ENCODE peak calls at places on chromosomes 11 and 22, in four cellular contexts. B is fibroblast of mammary gland, T is cardiac fibroblast, V is PC-3. G is an unnamed sample.

GRCh38 chr11:60971520-60971919 is at the start of gene CD6:
- DNase-seq in B (no peak), T (no peak), V (no peak), G (no peak)

GRCh38 chr22:48531108-48531507 is 1296.6 kb downstream of the BRD1 start:
- DNase-seq in B (no peak), T (no peak), V (no peak), G (no peak)

GRCh38 chr11:94776351-94777321 is 8.5 kb downstream of the AMOTL1 start:
- DNase-seq in B (peak), T (peak), V (peak), G (peak)

GRCh38 chr22:43723816-43724215 is 88.3 kb downstream of the EFCAB6 start:
- DNase-seq in B (peak), T (peak), V (peak), G (no peak)

GRCh38 chr11:11146830-11147229 is 206.2 kb downstream of the CSNK2A3 start:
- DNase-seq in B (no peak), T (no peak), V (no peak), G (no peak)

GRCh38 chr22:33544707-33545106 is 375.6 kb downstream of the LARGE1 start:
- DNase-seq in B (peak), T (peak), V (no peak), G (peak)

GRCh38 chr11:17828311-17828751 is 93.8 kb downstream of the KCNC1 start:
- DNase-seq in B (peak), T (no peak), V (no peak), G (no peak)

GRCh38 chr11:107493117-107493516 is 35.5 kb upstream of the CWF19L2 start:
- DNase-seq in B (peak), T (peak), V (peak), G (no peak)

GRCh38 chr22:25451480-25452114 is 112.9 kb upstream of the GRK3 start:
- DNase-seq in B (no peak), T (peak), V (no peak), G (no peak)

GRCh38 chr11:125689460-125689859 is 8.8 kb upstream of the ACRV1 start:
- DNase-seq in B (no peak), T (no peak), V (no peak), G (no peak)

GRCh38 chr22:39290248-39290720 is 29.1 kb downstream of the RPL3 start:
- DNase-seq in B (no peak), T (no peak), V (peak), G (no peak)

GRCh38 chr11:72425053-72425980 is 9.0 kb downstream of the CLPB start:
- DNase-seq in B (no peak), T (no peak), V (no peak), G (no peak)

GRCh38 chr11:61392991-61393595 is 706 bp downstream of the TMEM216 start:
- DNase-seq in B (peak), T (no peak), V (peak), G (peak)

GRCh38 chr11:33045551-33046255 is 6.3 kb downstream of the TCP11L1 start:
- DNase-seq in B (peak), T (peak), V (peak), G (no peak)

GRCh38 chr22:28570697-28571373 is 108.8 kb downstream of the TTC28 start:
- DNase-seq in B (no peak), T (peak), V (peak), G (no peak)

GRCh38 chr11:83410605-83411565 is 124.7 kb upstream of the CCDC90B start:
- DNase-seq in B (no peak), T (no peak), V (no peak), G (no peak)

GRCh38 chr11:120170741-120171261 is 32.9 kb upstream of the TRIM29 start:
- DNase-seq in B (no peak), T (no peak), V (no peak), G (no peak)

GRCh38 chr22:44270556-44270880 is 42.2 kb downstream of the SHISAL1 start:
- DNase-seq in B (no peak), T (no peak), V (no peak), G (no peak)

GRCh38 chr22:43828711-43829447 is 16.8 kb upstream of the EFCAB6 start:
- DNase-seq in B (peak), T (peak), V (no peak), G (no peak)

GRCh38 chr11:57764527-57764926 is 2.9 kb downstream of the CTNND1 start:
- DNase-seq in B (no peak), T (no peak), V (no peak), G (no peak)
- H3K4me3 ChIP-seq in B (peak), T (peak), V (peak), G (no peak)

GRCh38 chr11:69295995-69296889 is 2.3 kb downstream of the MYEOV start:
- DNase-seq in B (peak), T (peak), V (peak), G (peak)
- H3K4me3 ChIP-seq in B (no peak), T (no peak), V (peak), G (peak)

GRCh38 chr11:14969922-14970323 is 2.2 kb downstream of the CALCA start:
- DNase-seq in B (peak), T (peak), V (peak), G (peak)

GRCh38 chr11:14973621-14974020 is 1.5 kb upstream of the CALCA start:
- DNase-seq in B (no peak), T (peak), V (no peak), G (no peak)

GRCh38 chr11:14972581-14973490 is 685 bp upstream of the CALCA start:
- DNase-seq in B (no peak), T (no peak), V (no peak), G (no peak)

GRCh38 chr11:14974021-14974698 is 2.0 kb upstream of the CALCA start:
- DNase-seq in B (no peak), T (peak), V (no peak), G (no peak)

DNA sequence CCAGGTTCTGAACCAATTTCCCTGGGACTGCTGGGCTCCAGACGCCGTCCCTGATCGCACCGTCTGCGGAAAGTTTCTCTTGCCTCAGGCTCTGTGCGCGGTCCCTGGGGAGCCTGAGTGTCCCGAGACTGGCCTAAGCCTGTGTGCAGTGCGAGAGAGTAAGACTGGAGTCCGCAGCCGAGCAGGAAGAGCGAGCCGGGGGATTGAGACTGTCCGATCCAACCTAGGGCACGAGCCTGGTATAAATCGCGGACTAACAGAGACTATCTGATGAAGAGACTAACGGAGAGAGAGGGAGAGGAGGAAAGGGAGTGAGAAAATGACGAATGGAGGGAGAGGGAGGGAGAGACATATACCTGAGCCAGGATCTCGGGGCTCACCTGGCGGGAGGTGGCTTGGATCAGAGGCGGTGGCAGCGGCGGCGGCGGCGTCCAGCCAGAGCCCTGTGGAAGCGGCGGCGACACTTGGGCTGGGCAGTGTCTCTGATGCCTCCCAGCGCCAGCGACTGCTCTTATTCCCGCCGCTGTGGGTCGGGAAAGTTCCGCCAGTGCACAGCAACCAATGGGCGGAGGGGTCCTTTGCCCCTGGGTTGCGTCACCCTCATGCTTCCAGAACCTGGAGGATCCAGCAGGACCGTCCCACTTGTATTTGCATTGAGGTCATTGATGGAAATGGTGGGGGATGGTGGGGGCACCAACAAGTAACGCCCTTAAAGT is at the start of gene CALCA:
- DNase-seq in B (no peak), T (no peak), V (no peak), G (no peak)
- H3K4me3 ChIP-seq in B (no peak), T (no peak), V (no peak), G (no peak)

DNA sequence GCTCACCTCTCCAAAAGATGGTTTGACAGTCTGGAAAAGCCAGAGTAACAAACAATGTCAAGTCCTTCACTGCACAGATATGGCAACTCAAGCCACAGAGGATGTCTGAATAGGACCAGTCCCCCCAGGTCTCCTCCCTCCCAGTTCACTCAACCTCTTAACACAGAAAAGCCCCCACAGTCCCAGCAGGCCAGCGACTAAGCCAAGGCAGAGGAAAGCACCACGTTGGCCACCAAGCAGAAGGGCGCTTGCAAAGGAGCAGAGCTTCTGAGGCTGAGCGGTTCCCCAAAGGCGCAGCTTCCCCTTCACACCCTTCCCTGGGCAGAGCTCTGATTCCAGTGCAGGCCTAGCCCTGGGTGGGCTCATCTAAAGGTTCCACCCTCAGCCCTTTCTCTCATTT is 62.7 kb downstream of the PAK1 start:
- DNase-seq in B (peak), T (peak), V (no peak), G (peak)
- H3K4me3 ChIP-seq in B (peak), T (peak), V (peak), G (peak)

GRCh38 chr22:46012182-46012880 is 35.4 kb upstream of the WNT7B start:
- DNase-seq in B (no peak), T (no peak), V (no peak), G (no peak)
- H3K4me3 ChIP-seq in B (no peak), T (no peak), V (no peak), G (no peak)

GRCh38 chr11:34620202-34620601 is 691 bp upstream of the EHF start:
- DNase-seq in B (no peak), T (no peak), V (no peak), G (no peak)
- H3K4me3 ChIP-seq in B (no peak), T (no peak), V (peak), G (no peak)

GRCh38 chr11:2257023-2257700 is 13.2 kb downstream of the ASCL2 start:
- DNase-seq in B (no peak), T (no peak), V (peak), G (no peak)
- H3K4me3 ChIP-seq in B (no peak), T (no peak), V (peak), G (no peak)

DNA sequence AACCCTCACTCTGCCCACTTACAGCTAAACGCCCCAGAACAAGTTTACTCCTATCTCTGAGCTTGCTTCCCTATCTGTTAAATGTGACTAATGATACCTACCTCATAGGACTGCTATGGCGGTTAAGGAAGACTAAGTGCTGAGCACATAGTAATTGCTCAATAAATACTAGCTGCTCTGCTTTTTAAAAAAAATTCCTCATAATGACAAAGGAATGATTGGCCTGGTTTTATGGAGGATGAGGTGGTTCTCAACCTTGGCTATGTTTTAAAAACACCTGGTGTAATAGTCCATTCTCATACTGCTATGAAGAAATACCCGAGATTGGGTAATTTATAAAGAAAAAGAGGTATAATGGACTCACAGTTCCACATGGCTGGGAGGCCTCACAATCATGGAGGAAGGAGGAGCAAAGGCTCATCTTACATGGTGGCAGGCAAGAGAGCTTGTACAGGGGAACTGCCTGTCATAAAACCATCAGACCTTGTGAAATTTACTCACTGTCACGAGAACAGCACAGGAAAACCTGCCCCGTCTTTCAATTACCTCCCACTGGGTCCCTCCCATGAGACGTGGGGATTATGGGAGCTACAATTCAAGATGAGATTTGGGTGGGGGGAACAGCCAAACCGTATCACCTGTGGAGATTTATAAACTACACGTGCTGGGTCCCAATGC is 127.2 kb upstream of the SYT13 start:
- DNase-seq in B (no peak), T (peak), V (no peak), G (no peak)
- H3K4me3 ChIP-seq in B (no peak), T (no peak), V (no peak), G (no peak)

GRCh38 chr11:118791961-118792578 is 1.1 kb upstream of the DDX6 start:
- DNase-seq in B (no peak), T (peak), V (peak), G (peak)
- H3K4me3 ChIP-seq in B (peak), T (peak), V (peak), G (peak)

GRCh38 chr11:63554901-63555218 is 8.3 kb downstream of the PLAAT2 start:
- DNase-seq in B (no peak), T (no peak), V (no peak), G (no peak)

GRCh38 chr11:63557548-63557947 is 5.6 kb downstream of the PLAAT2 start:
- DNase-seq in B (no peak), T (no peak), V (no peak), G (no peak)

GRCh38 chr11:63556404-63556803 is 6.8 kb downstream of the PLAAT2 start:
- DNase-seq in B (no peak), T (no peak), V (no peak), G (no peak)

GRCh38 chr11:63560506-63561179 is 2.5 kb downstream of the PLAAT2 start:
- DNase-seq in B (no peak), T (no peak), V (peak), G (no peak)

DNA sequence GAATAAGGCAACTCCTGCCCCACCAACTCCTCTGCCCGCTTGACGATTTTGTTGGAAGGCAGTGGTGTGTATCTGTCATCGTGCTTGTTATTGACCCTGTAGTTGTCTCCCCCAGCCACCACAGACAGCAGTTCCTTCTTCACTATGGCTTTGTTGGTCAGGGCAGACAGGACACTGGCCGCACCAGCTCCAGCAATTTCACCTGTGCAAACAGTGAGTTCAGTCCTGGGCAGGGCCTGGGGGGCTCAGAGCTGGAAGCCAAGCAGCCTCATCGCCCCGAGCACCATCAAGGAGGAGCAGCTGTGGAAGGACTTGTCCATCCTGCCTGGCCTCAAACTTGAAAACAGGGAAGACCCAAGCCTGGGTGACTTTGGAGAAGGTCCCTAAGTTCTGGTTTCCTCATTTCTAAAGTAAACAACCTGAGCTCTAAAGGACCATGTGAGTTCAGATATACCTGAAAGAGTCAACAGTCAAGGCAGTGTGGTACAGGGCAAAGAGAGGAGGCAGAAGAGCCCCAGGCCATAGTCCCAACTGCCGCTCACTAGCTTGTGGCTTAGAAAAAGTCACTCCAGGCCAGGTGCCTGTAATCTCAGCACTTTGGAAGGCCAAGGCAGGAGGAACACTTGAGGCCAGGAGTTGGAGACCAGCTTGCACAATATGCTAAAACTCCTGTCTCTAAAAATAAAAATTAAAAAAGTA is 4.6 kb downstream of the PLAAT2 start:
- DNase-seq in B (no peak), T (no peak), V (no peak), G (no peak)
- H3K4me3 ChIP-seq in B (no peak), T (no peak), V (no peak), G (no peak)

G was measured in MM.1S.